ENCODE peak calls at places on chromosomes 16 and 17, in four cellular contexts. W, F, J and C are unnamed samples.

GRCh38 chr17:68738044-68738443 is 136.9 kb upstream of the FAM20A start:
- DNase-seq in J (no peak), F (no peak), W (no peak), C (no peak)

GRCh38 chr17:78716814-78717393 is 65.2 kb downstream of the CYTH1 start:
- DNase-seq in J (peak; percentile 84), W (peak; percentile 74), F (peak; percentile 84), C (peak; percentile 49)

GRCh38 chr17:30894236-30894635 is 11.8 kb downstream of the TEFM start:
- DNase-seq in F (no peak), W (no peak), J (no peak), C (no peak)

GRCh38 chr17:63452091-63452978 is 6.2 kb upstream of the CYB561 start:
- DNase-seq in F (no peak), J (no peak), W (no peak), C (no peak)

GRCh38 chr17:72510454-72511016 is 389.7 kb downstream of the SOX9 start:
- DNase-seq in F (no peak), J (no peak), W (no peak), C (peak; percentile 8)

GRCh38 chr17:15662726-15663125 is 21.4 kb downstream of the TRIM16 start:
- DNase-seq in F (no peak), J (no peak), W (no peak), C (no peak)

GRCh38 chr17:11917415-11917814 is 79.9 kb downstream of the ZNF18 start:
- DNase-seq in J (no peak), W (no peak), F (no peak), C (no peak)

GRCh38 chr16:102060-102855 is 24.2 kb downstream of the MPG start:
- DNase-seq in J (no peak), W (peak; percentile 92), F (peak; percentile 85), C (no peak)

GRCh38 chr17:27892866-27893769 is at the start of gene LYRM9:
- DNase-seq in F (peak; percentile 96), J (peak; percentile 99), W (peak; percentile 96), C (peak; percentile 83)

GRCh38 chr16:23847938-23848337 is 12.2 kb downstream of the PRKCB start:
- DNase-seq in W (no peak), F (no peak), J (peak; percentile 81), C (no peak)

GRCh38 chr17:48429638-48430586 is at the start of gene SKAP1:
- DNase-seq in F (peak; percentile 89), J (peak; percentile 91), W (no peak), C (no peak)

GRCh38 chr17:8621585-8621984 is 8.9 kb downstream of the MYH10 start:
- DNase-seq in F (no peak), W (peak; percentile 66), J (no peak), C (no peak)

GRCh38 chr17:17126131-17127110 is 79.7 kb downstream of the PLD6 start:
- DNase-seq in W (no peak), F (peak; percentile 55), J (peak; percentile 73), C (no peak)

GRCh38 chr17:82882715-82883446 is 43.1 kb upstream of the ZNF750 start:
- DNase-seq in W (no peak), F (peak; percentile 79), J (peak; percentile 93), C (no peak)

GRCh38 chr17:37737081-37737480 is 7.8 kb downstream of the HNF1B start:
- DNase-seq in W (no peak), J (no peak), F (no peak), C (no peak)

GRCh38 chr16:70257391-70257790 is 5.7 kb upstream of the EXOSC6 start:
- DNase-seq in J (no peak), W (peak; percentile 44), F (no peak), C (peak; percentile 33)

GRCh38 chr17:81959362-81960129 is 1.4 kb downstream of the NOTUM start:
- DNase-seq in F (peak; percentile 86), J (peak; percentile 95), W (peak; percentile 81), C (peak; percentile 35)

GRCh38 chr16:5041604-5042133 is 7.9 kb upstream of the NAGPA start:
- DNase-seq in W (no peak), J (peak; percentile 46), F (no peak), C (peak; percentile 38)

GRCh38 chr17:17782425-17783120 is 54.2 kb downstream of the SREBF1 start:
- DNase-seq in F (peak; percentile 79), W (no peak), J (no peak), C (no peak)

GRCh38 chr17:50533720-50534148 is 1.2 kb downstream of the EPN3 start:
- DNase-seq in F (peak; percentile 86), W (no peak), J (no peak), C (peak; percentile 31)

GRCh38 chr17:28191018-28191417 is 128.0 kb upstream of the TMEM97 start:
- DNase-seq in J (no peak), F (no peak), W (no peak), C (no peak)

GRCh38 chr17:14396542-14396941 is 95.7 kb downstream of the HS3ST3B1 start:
- DNase-seq in J (no peak), W (no peak), F (no peak), C (peak; percentile 37)

GRCh38 chr16:11144122-11144521 is 111.9 kb downstream of the SOCS1 start:
- DNase-seq in J (no peak), W (no peak), F (no peak), C (no peak)

GRCh38 chr16:81578636-81579413 is 134.2 kb downstream of the CMIP start:
- DNase-seq in W (no peak), F (peak; percentile 25), J (no peak), C (no peak)

GRCh38 chr17:31392002-31392855 is 754 bp downstream of the RAB11FIP4 start:
- DNase-seq in W (no peak), F (no peak), J (peak; percentile 68), C (no peak)

GRCh38 chr17:40532520-40533253 is 31.3 kb upstream of the TNS4 start:
- DNase-seq in J (peak; percentile 22), F (no peak), W (peak; percentile 53), C (no peak)

GRCh38 chr17:42691021-42691545 is 8.8 kb downstream of the CNTNAP1 start:
- DNase-seq in W (no peak), J (no peak), F (peak; percentile 46), C (no peak)
- TF ChIP-seq CTCF in W (no peak), J (no peak), F (no peak), C (no peak)

DNA sequence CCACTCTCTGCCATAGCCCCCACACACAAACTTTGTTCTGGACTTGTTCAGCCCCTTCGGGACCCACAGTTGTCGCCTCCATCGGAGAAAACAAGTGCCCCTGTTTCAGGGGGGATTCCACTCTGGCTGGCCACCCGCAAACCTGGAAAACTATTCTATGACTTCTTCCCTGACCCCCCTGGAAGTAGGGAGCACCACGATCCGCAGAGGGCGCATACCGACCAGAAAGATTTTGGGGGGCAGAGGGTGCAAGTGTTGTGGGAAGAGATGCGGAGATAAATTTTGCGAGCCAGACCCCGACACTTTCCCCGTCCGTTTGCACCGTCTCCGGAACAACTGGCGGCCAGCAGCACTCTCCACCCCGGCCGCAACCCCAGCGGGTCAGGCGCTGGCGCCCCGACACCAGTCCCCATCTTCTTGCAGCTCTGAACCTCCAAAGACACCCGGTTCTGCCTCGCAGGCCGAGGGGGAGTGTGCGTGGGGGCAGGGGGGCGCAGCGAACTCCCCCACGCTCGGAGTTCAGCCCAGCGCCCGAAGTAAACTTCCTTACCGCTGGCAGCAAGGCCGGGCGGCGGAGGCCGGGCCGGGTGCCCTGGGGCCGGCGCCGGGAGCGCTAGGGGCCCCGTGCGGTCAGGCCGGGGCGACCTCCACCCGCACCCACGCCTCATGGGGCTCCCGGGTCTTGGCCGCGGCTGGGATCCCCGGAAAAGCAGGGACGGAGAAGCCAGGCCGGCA is 744 bp downstream of the SALL1 start:
- DNase-seq in F (no peak), W (no peak), J (no peak), C (no peak)
- H3K4me3 ChIP-seq in F (peak overlapping the region; percentile 87), W (peak overlapping the region; percentile 47), J (no peak overlapping the region), C (peak overlapping the region; percentile 85)

DNA sequence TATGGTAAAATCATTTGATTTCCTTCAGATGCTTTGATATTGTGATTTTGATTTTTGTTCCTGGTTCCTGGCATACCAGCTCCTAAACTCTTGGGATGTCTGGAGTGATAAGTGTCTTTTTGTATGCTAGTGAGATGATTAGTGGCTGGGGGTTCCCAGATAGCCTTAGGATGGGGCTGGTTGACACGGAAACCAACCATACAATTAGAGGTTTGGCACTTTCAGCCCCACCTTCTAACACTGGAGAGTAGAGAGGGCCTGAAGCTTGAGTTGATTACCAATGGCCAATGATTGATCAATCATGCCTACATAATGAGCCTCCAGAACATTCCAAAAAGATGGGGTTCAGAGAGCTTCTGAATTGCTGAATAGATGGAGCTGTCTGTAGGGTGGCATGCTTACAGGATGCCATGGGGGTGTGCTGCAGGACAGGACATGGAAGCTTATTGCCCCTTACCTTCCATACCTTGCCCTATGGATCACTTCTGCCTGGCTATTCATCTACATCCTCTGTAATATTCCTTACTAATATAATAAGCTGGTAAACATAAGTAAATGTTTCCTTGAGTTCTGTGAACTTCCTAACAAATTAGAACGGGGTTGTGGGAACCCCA is 22.8 kb downstream of the RNF112 start:
- DNase-seq in J (no peak), W (peak; percentile 13), F (no peak), C (no peak)
- TF ChIP-seq CTCF in J (no peak), W (no peak), F (no peak), C (no peak)

GRCh38 chr17:47063475-47063874 is 84.4 kb upstream of the RPRML start:
- DNase-seq in F (no peak), W (no peak), J (no peak), C (no peak)

GRCh38 chr17:47064684-47065083 is 85.6 kb upstream of the RPRML start:
- DNase-seq in W (no peak), F (no peak), J (no peak), C (no peak)

GRCh38 chr17:47066841-47067682 is 88.0 kb upstream of the RPRML start:
- DNase-seq in J (peak; percentile 90), W (peak; percentile 86), F (peak; percentile 89), C (peak; percentile 94)

GRCh38 chr17:47066095-47066494 is 87.0 kb upstream of the RPRML start:
- DNase-seq in F (no peak), J (no peak), W (no peak), C (no peak)
- H3K4me3 ChIP-seq in F (no peak overlapping the region), J (no peak overlapping the region), W (no peak overlapping the region), C (no peak overlapping the region)

GRCh38 chr16:85799497-85800320 is at the start of the genes COX4I1 and EMC8:
- DNase-seq in F (peak; percentile 98), J (peak; percentile 99), W (peak; percentile 96), C (peak; percentile 93)

GRCh38 chr16:85800321-85800669 is 800 bp downstream of the COX4I1 start:
- DNase-seq in W (no peak), J (no peak), F (peak; percentile 51), C (peak; percentile 27)

GRCh38 chr16:85796599-85796998 is 2.7 kb downstream of the EMC8 start:
- DNase-seq in W (no peak), J (no peak), F (peak; percentile 32), C (no peak)

GRCh38 chr16:85798283-85798776 is 1.0 kb downstream of the EMC8 start:
- DNase-seq in F (peak; percentile 33), J (no peak), W (no peak), C (no peak)

DNA sequence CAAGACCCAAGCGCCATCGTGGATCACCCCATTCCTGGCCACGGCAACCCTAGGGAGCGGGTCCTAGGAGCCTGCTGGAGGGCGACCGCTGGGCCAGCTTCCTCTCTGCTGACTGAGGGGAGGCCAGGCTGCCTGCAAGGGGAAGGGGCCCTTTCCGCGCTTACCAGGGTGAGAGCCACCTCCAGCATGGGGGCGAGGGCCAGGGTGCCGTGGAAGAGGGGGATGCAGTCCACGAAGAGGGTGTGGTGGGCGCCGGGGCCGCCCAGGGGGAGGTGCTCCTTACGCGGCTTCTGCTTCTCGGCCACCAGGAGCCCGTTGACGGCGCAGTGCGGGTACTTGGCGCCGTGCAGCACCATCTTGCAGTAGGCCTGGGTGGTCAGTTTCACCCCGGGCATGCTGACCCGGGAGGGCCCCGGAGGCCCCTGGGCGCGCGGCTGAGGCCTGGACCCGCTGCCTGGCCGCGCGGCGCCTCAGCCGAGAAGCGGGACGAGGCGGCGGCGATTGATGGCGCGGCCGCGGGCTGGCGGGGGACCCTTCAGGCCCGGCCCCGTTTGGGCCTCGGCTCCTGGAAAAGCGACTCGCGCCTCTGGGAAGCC is 345 bp downstream of the EMC8 start:
- DNase-seq in J (peak; percentile 89), F (peak; percentile 86), W (no peak), C (peak; percentile 28)
- TF ChIP-seq CTCF in J (no peak), F (no peak), W (no peak), C (no peak)

GRCh38 chr16:74469946-74470478 is 48.7 kb upstream of the CLEC18B start:
- DNase-seq in J (no peak), W (no peak), F (no peak), C (no peak)
- H3K4me3 ChIP-seq in J (no peak overlapping the region), W (no peak overlapping the region), F (no peak overlapping the region), C (no peak overlapping the region)